ENCODE peak calls at places on chromosome 14, in four cellular contexts. R is activated naive CD4-positive, alpha-beta T cell treated with Interleukin-2 at 50 U/mL for 16 hours; M is NCI-H2029; Z is KBM-7. G is an unnamed sample.
A peak's percentile ranks its signal among the peaks of the same experiment; 100 is the strongest.

GRCh38 chr14:106507354-106507753 is 981.0 kb downstream of the TMEM121 start:
- DNase-seq in Z (no peak), R (no peak), M (no peak), G (no peak)

GRCh38 chr14:90558983-90559590 is 162.3 kb downstream of the CALM1 start:
- DNase-seq in M (no peak), R (no peak), Z (no peak), G (no peak)

GRCh38 chr14:99261916-99262787 is 9.8 kb downstream of the BCL11B start:
- DNase-seq in M (no peak), R (peak; percentile 70), Z (no peak), G (no peak)

GRCh38 chr14:24630087-24630871 is 3.7 kb downstream of the GZMB start:
- DNase-seq in Z (no peak), M (no peak), R (no peak), G (no peak)

GRCh38 chr14:94388027-94388895 is at the start of gene SERPINA1:
- DNase-seq in R (no peak), M (no peak), Z (no peak), G (peak; percentile 83)

GRCh38 chr14:22561661-22562579 is 27.1 kb downstream of the DAD1 start:
- DNase-seq in R (peak; percentile 74), M (no peak), Z (peak; percentile 95), G (no peak)

GRCh38 chr14:71105177-71105576 is 197.9 kb downstream of the PCNX1 start:
- DNase-seq in M (no peak), R (no peak), Z (no peak), G (peak; percentile 12)

GRCh38 chr14:63193236-63193635 is 11.0 kb upstream of the RHOJ start:
- DNase-seq in M (no peak), R (no peak), Z (no peak), G (no peak)

GRCh38 chr14:95334044-95334443 is 14.3 kb upstream of the CLMN start:
- DNase-seq in M (no peak), R (no peak), Z (no peak), G (no peak)

GRCh38 chr14:82855912-82856381 is 1322.3 kb upstream of the SEL1L start:
- DNase-seq in R (no peak), M (no peak), Z (peak; percentile 11), G (no peak)

GRCh38 chr14:65228436-65228835 is 126.1 kb upstream of the MAX start:
- DNase-seq in Z (no peak), R (no peak), M (no peak), G (no peak)

GRCh38 chr14:33404054-33404453 is 465.4 kb downstream of the NPAS3 start:
- DNase-seq in R (no peak), Z (no peak), M (no peak), G (peak; percentile 58)

GRCh38 chr14:105141486-105142281 is 26.9 kb downstream of the JAG2 start:
- DNase-seq in Z (no peak), R (no peak), M (no peak), G (no peak)

GRCh38 chr14:79549515-79549914 is 661.8 kb downstream of the DIO2 start:
- DNase-seq in M (no peak), Z (no peak), R (no peak), G (peak; percentile 17)

GRCh38 chr14:54488646-54489317 is at the start of gene GMFB:
- DNase-seq in Z (peak; percentile 94), M (peak; percentile 92), R (peak; percentile 91), G (peak; percentile 95)

GRCh38 chr14:91098591-91098990 is 15.3 kb upstream of the DGLUCY start:
- DNase-seq in Z (no peak), M (no peak), R (no peak), G (peak; percentile 57)

GRCh38 chr14:97329701-97330100 is 532.5 kb downstream of the VRK1 start:
- DNase-seq in R (no peak), M (no peak), Z (no peak), G (no peak)

GRCh38 chr14:28766505-28767238 is at the start of gene FOXG1:
- DNase-seq in Z (no peak), M (peak; percentile 88), R (no peak), G (peak; percentile 61)

GRCh38 chr14:93103392-93104080 is 12.2 kb downstream of the ITPK1 start:
- DNase-seq in Z (no peak), R (peak; percentile 60), M (peak; percentile 54), G (peak; percentile 57)

GRCh38 chr14:91755560-91755959 is 23.7 kb upstream of the CATSPERB start:
- DNase-seq in R (no peak), Z (no peak), M (no peak), G (peak; percentile 13)

GRCh38 chr14:60796434-60796833 is 61.9 kb downstream of the MNAT1 start:
- DNase-seq in Z (no peak), M (no peak), R (no peak), G (no peak)

GRCh38 chr14:101709962-101710891 is 51.3 kb upstream of the PPP2R5C start:
- DNase-seq in R (no peak), Z (no peak), M (no peak), G (no peak)

GRCh38 chr14:103517626-103518415 is 4.8 kb downstream of the CKB start:
- DNase-seq in M (no peak), Z (no peak), R (no peak), G (no peak)

GRCh38 chr14:94654071-94654974 is 42.1 kb downstream of the SERPINA3 start:
- DNase-seq in Z (no peak), R (no peak), M (no peak), G (no peak)

GRCh38 chr14:105862581-105863239 is 336.3 kb downstream of the TMEM121 start:
- DNase-seq in Z (no peak), R (no peak), M (no peak), G (no peak)

GRCh38 chr14:50763386-50764007 is 67.5 kb downstream of the NIN start:
- DNase-seq in M (peak; percentile 52), R (no peak), Z (no peak), G (peak; percentile 82)

GRCh38 chr14:94483729-94484275 is 7.8 kb upstream of the SERPINA9 start:
- DNase-seq in M (no peak), Z (no peak), R (no peak), G (peak; percentile 90)

GRCh38 chr14:74938873-74939495 is 15.9 kb upstream of the RPS6KL1 start:
- DNase-seq in Z (no peak), R (no peak), M (no peak), G (no peak)

GRCh38 chr14:93269341-93270068 is 62.4 kb downstream of the UBR7 start:
- DNase-seq in M (no peak), Z (no peak), R (no peak), G (peak; percentile 90)

GRCh38 chr14:25848601-25849000 is 749.2 kb downstream of the NOVA1 start:
- DNase-seq in R (no peak), M (no peak), Z (no peak), G (no peak)

GRCh38 chr14:64196668-64197411 is 97.3 kb downstream of the ESR2 start:
- DNase-seq in Z (peak; percentile 47), M (no peak), R (no peak), G (peak; percentile 22)

GRCh38 chr14:70567791-70568190 is 32.7 kb downstream of the MED6 start:
- DNase-seq in Z (peak; percentile 45), R (no peak), M (no peak), G (peak; percentile 62)

GRCh38 chr14:76277586-76278130 is 98.3 kb upstream of the ESRRB start:
- DNase-seq in R (no peak), M (no peak), Z (no peak), G (no peak)

GRCh38 chr14:103748539-103748867 is 32.9 kb downstream of the ZFYVE21 start:
- DNase-seq in Z (no peak), R (peak; percentile 31), M (no peak), G (no peak)

GRCh38 chr14:52124791-52125661 is 56.2 kb upstream of the NID2 start:
- DNase-seq in R (no peak), M (no peak), Z (no peak), G (peak; percentile 86)

GRCh38 chr14:91261115-91261514 is 16.6 kb upstream of the GPR68 start:
- DNase-seq in M (no peak), R (peak; percentile 64), Z (no peak), G (no peak)

GRCh38 chr14:31380106-31380505 is 40.2 kb downstream of the HEATR5A start:
- DNase-seq in R (no peak), Z (no peak), M (no peak), G (peak; percentile 15)

GRCh38 chr14:42110167-42110566 is 503.5 kb downstream of the LRFN5 start:
- DNase-seq in M (peak; percentile 43), R (no peak), Z (peak; percentile 33), G (peak; percentile 70)

GRCh38 chr14:20376071-20376588 is 32.7 kb downstream of the PARP2 start:
- DNase-seq in M (no peak), R (no peak), Z (no peak), G (no peak)